ENCODE peak calls at places on chromosome 2, in five cellular contexts. X is right lobe of liver, W is Calu3, M is dorsolateral prefrontal cortex, L is thyroid gland. U is an unnamed sample.

GRCh38 chr2:103005386-103005785 is 243.6 kb downstream of the TMEM182 start:
- DNase-seq in W (no peak), M (no peak), L (no peak), X (no peak), U (no peak)

GRCh38 chr2:168585700-168586099 is 129.6 kb downstream of the CERS6 start:
- DNase-seq in M (no peak), X (no peak), W (no peak), L (no peak), U (no peak)

GRCh38 chr2:120764434-120764833 is 28.8 kb downstream of the GLI2 start:
- DNase-seq in W (no peak), L (no peak), X (peak), M (peak), U (no peak)

GRCh38 chr2:134721596-134721995 is 2.8 kb upstream of the TMEM163 start:
- DNase-seq in X (no peak), W (no peak), L (no peak), M (no peak), U (no peak)

GRCh38 chr2:58045580-58046334 is 849 bp upstream of the VRK2 start:
- DNase-seq in W (no peak), L (peak), M (no peak), X (no peak), U (no peak)

GRCh38 chr2:177689623-177690022 is 297.1 kb downstream of the AGPS start:
- DNase-seq in M (no peak), X (no peak), W (no peak), L (no peak), U (no peak)

GRCh38 chr2:158725496-158725895 is 69.6 kb upstream of the DAPL1 start:
- DNase-seq in W (no peak), L (no peak), X (no peak), M (no peak), U (no peak)

GRCh38 chr2:37365669-37366068 is 21.2 kb downstream of the QPCT start:
- DNase-seq in X (no peak), M (no peak), W (no peak), L (no peak), U (no peak)

GRCh38 chr2:17245921-17246320 is 272.3 kb downstream of the RAD51AP2 start:
- DNase-seq in W (no peak), X (no peak), M (no peak), L (no peak), U (no peak)

GRCh38 chr2:133791191-133791590 is 222.9 kb upstream of the NCKAP5 start:
- DNase-seq in M (no peak), W (no peak), L (no peak), X (no peak), U (peak)

GRCh38 chr2:165122521-165122920 is 81.3 kb downstream of the SCN3A start:
- DNase-seq in X (no peak), M (no peak), L (no peak), W (no peak), U (no peak)

GRCh38 chr2:190627881-190628412 is 20.9 kb upstream of the NAB1 start:
- DNase-seq in W (no peak), M (peak), X (no peak), L (peak), U (peak)

GRCh38 chr2:172489682-172490081 is 62.3 kb downstream of the ITGA6 start:
- DNase-seq in W (no peak), M (no peak), X (no peak), L (no peak), U (no peak)

GRCh38 chr2:105215586-105216192 is 25.9 kb upstream of the GPR45 start:
- DNase-seq in L (no peak), W (no peak), X (no peak), M (no peak), U (no peak)

GRCh38 chr2:73260338-73260984 is 23.8 kb downstream of the FBXO41 start:
- DNase-seq in L (peak), X (no peak), M (no peak), W (peak), U (peak)

GRCh38 chr2:143263045-143263625 is 133.9 kb downstream of the ARHGAP15 start:
- DNase-seq in L (no peak), X (no peak), M (no peak), W (peak), U (no peak)
- TF ChIP-seq CTCF in L (no peak), X (peak), M (no peak), W (no peak), U (peak)

GRCh38 chr2:65999103-65999502 is 435.8 kb upstream of the MEIS1 start:
- DNase-seq in M (no peak), L (no peak), X (no peak), W (no peak), U (no peak)

GRCh38 chr2:66003931-66004330 is 431.0 kb upstream of the MEIS1 start:
- DNase-seq in W (no peak), X (no peak), L (no peak), M (no peak), U (no peak)

GRCh38 chr2:66000888-66001287 is 434.0 kb upstream of the MEIS1 start:
- DNase-seq in M (no peak), W (no peak), X (no peak), L (no peak), U (no peak)

GRCh38 chr2:65999790-66000189 is 435.1 kb upstream of the MEIS1 start:
- DNase-seq in L (no peak), X (no peak), M (no peak), W (no peak), U (no peak)

GRCh38 chr2:66001538-66001937 is 433.4 kb upstream of the MEIS1 start:
- DNase-seq in W (no peak), X (no peak), L (no peak), M (no peak), U (no peak)
- TF ChIP-seq CTCF in W (no peak), X (no peak), L (no peak), M (no peak), U (no peak)

GRCh38 chr2:156215656-156216055 is 116.9 kb downstream of the NR4A2 start:
- DNase-seq in X (no peak), W (no peak), M (no peak), L (no peak), U (no peak)
- TF ChIP-seq CTCF in X (no peak), W (no peak), M (no peak), L (no peak), U (no peak)

GRCh38 chr2:76083248-76083647 is 372.5 kb upstream of the GCFC2 start:
- DNase-seq in M (no peak), W (no peak), L (no peak), X (no peak), U (no peak)

GRCh38 chr2:76080154-76080553 is 369.4 kb upstream of the GCFC2 start:
- DNase-seq in X (no peak), W (no peak), M (no peak), L (no peak), U (no peak)
- TF ChIP-seq CTCF in X (no peak), W (no peak), M (no peak), L (no peak), U (no peak)

DNA sequence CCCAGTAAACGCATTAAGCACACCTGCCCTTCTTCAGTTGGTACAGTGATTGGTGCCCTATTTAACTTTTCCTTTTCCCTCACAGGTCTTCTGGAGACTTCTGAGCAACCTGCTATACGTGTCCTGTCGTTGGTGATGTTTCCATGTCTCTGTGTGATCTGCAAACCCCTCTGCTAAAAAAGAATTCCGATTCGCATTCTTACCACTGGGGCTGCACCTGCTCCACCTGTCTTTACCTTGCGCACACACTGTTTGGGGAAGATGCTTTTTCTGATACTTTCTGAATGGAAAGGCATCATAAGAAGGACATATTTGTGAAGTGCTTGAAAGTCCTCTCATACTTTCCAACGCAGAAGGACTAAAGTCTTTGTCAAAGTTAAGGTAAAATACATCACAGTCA is 323.9 kb upstream of the SOX11 start:
- DNase-seq in M (no peak), L (no peak), W (no peak), X (no peak), U (no peak)
- TF ChIP-seq CTCF in M (no peak), L (no peak), W (no peak), X (no peak), U (no peak)

DNA sequence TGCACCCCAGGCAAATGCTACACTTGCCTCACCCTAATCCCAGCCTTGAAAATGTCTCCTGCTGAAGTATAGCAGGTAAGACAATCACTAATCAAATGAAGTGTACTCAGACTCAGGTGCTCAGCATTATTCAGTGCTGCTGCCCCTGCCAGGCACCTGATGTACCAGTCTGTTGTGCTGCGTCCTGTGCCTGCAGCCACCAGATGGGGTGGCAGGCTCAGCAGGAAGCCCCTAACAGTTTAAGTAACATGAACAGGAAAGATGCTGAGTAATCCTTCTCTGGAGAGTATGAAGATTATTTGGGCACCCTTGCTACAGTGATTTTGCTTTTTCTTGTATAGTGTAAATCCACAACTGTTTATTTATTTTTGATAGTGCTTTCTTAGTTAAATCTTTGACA is 69.1 kb downstream of the TACR1 start:
- DNase-seq in M (no peak), X (no peak), W (no peak), L (no peak), U (no peak)
- TF ChIP-seq CTCF in M (no peak), X (peak), W (no peak), L (no peak), U (peak)

GRCh38 chr2:46861916-46862315 is 53.7 kb downstream of the MCFD2 start:
- DNase-seq in W (no peak), X (no peak), M (no peak), L (no peak), U (no peak)

GRCh38 chr2:46863895-46864294 is 51.7 kb downstream of the MCFD2 start:
- DNase-seq in X (no peak), L (no peak), M (no peak), W (no peak), U (no peak)

GRCh38 chr2:46866770-46867246 is 48.8 kb downstream of the MCFD2 start:
- DNase-seq in M (peak), X (peak), L (peak), W (no peak), U (no peak)

GRCh38 chr2:46862430-46862829 is 53.2 kb downstream of the MCFD2 start:
- DNase-seq in W (no peak), X (no peak), M (no peak), L (no peak), U (no peak)

DNA sequence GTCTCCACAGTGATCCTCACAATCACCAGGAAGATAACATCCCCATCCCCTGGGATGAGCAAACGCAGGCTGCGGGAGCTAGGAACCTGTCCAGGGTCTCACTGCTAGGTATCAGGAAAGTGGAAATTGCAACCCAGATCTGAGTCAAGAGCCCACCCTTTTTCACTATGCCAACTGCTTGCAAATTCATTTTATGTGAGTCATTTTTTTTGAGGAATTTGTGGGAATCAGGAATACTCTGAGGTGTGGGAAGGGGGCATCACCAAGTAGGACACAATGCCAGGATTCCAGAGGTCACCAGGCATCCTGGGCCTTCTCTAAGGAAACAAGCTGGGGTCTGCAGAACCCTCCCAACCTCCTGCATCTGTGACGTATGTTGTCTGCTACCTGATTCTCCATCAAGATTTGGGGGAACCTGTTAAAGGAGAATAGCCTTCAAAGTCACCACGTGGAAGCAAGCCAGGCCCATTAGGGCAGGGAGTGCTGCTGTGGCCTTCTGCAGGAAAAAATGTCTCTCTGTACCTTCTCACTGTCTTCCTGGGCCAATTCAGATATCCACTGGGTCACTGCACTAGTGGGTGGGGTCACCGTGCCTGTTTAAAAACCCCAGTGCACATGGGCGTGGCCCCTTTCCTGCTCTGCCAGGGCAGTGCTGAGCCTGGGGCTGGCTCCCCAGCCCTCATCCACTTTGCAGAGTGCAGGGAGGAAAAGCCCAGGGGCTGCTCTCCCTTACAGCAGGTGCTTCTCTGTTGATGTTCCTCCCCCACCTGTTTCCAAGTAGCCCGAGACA is 50.2 kb downstream of the MCFD2 start:
- DNase-seq in L (no peak), M (peak), X (no peak), W (no peak), U (no peak)
- TF ChIP-seq CTCF in L (no peak), M (no peak), X (no peak), W (no peak), U (no peak)

GRCh38 chr2:119475225-119475856 is 43.7 kb downstream of the TMEM37 start:
- DNase-seq in M (no peak), L (no peak), W (no peak), X (no peak), U (no peak)
- TF ChIP-seq CTCF in M (no peak), L (no peak), W (no peak), X (no peak), U (no peak)

GRCh38 chr2:19769513-19769912 is 132.3 kb downstream of the TTC32 start:
- DNase-seq in W (no peak), X (no peak), M (no peak), L (no peak), U (no peak)
- TF ChIP-seq CTCF in W (no peak), X (peak), M (no peak), L (no peak), U (peak)